ENCODE peak calls at places on chromosome 3, in eight cellular contexts. C, K, X, N, O, W, Y and L are unnamed samples.

GRCh38 chr3:29764603-29765254 is 483.9 kb downstream of the RBMS3 start:
- DNase-seq in C (no peak), Y (peak; percentile 4), N (peak; percentile 51), X (no peak), O (no peak), W (no peak), K (peak; percentile 34), L (no peak)

GRCh38 chr3:154144825-154145465 is 23.8 kb downstream of the ARHGEF26 start:
- DNase-seq in O (no peak), X (no peak), W (no peak), N (no peak), K (no peak), C (no peak), Y (no peak), L (no peak)

GRCh38 chr3:52527039-52527731 is 6.5 kb downstream of the NT5DC2 start:
- DNase-seq in C (peak; percentile 13), N (peak; percentile 12), W (no peak), K (no peak), Y (no peak), X (peak; percentile 46), O (no peak), L (peak; percentile 38)

GRCh38 chr3:126654571-126655393 is at the start of gene TXNRD3:
- DNase-seq in O (peak; percentile 77), N (peak; percentile 90), C (peak; percentile 51), K (peak; percentile 80), W (peak; percentile 89), X (peak; percentile 89), Y (peak; percentile 52), L (no peak)

GRCh38 chr3:185586644-185586964 is 509 bp downstream of the SENP2 start:
- DNase-seq in O (no peak), N (no peak), X (no peak), Y (peak; percentile 18), K (no peak), C (no peak), W (no peak), L (no peak)

GRCh38 chr3:131381445-131382291 is at the start of gene NUDT16:
- DNase-seq in N (peak; percentile 100), W (peak; percentile 100), Y (peak; percentile 87), X (peak; percentile 100), C (peak; percentile 90), K (peak; percentile 100), O (peak; percentile 99), L (peak; percentile 100)

GRCh38 chr3:155744091-155744625 is 713 bp downstream of the PLCH1 start:
- DNase-seq in C (peak; percentile 65), X (peak; percentile 62), N (peak; percentile 66), W (peak; percentile 71), Y (peak; percentile 86), O (peak; percentile 82), K (peak; percentile 31), L (no peak)

GRCh38 chr3:101542952-101543351 is 18.7 kb upstream of the TRMT10C start:
- DNase-seq in Y (no peak), K (no peak), X (no peak), C (no peak), W (no peak), O (no peak), N (no peak), L (no peak)

GRCh38 chr3:42123012-42123581 is 31.9 kb downstream of the TRAK1 start:
- DNase-seq in X (no peak), O (peak; percentile 20), W (no peak), C (no peak), N (no peak), Y (no peak), K (no peak), L (no peak)

GRCh38 chr3:73484656-73485248 is 140.0 kb downstream of the PDZRN3 start:
- DNase-seq in O (no peak), N (no peak), K (no peak), X (no peak), W (no peak), C (no peak), Y (no peak), L (no peak)

GRCh38 chr3:149593416-149594160 is 64.2 kb downstream of the WWTR1 start:
- DNase-seq in O (no peak), C (no peak), X (no peak), W (no peak), K (no peak), N (no peak), Y (no peak), L (no peak)

GRCh38 chr3:14431928-14432834 is 29.8 kb downstream of the SLC6A6 start:
- DNase-seq in N (peak; percentile 82), C (no peak), Y (peak; percentile 91), W (peak; percentile 89), O (peak; percentile 35), K (peak; percentile 63), X (peak; percentile 94), L (peak; percentile 99)

GRCh38 chr3:125039897-125040175 is 16.0 kb downstream of the HEG1 start:
- DNase-seq in K (no peak), N (no peak), W (no peak), O (no peak), X (no peak), Y (no peak), C (no peak), L (no peak)

GRCh38 chr3:133891662-133892389 is 3.9 kb downstream of the RAB6B start:
- DNase-seq in W (no peak), X (no peak), C (no peak), N (no peak), O (no peak), Y (no peak), K (no peak), L (no peak)

GRCh38 chr3:171994646-171995441 is 44.5 kb upstream of the FNDC3B start:
- DNase-seq in O (no peak), X (no peak), K (no peak), C (no peak), W (no peak), N (no peak), Y (no peak), L (no peak)

GRCh38 chr3:140994316-140994715 is 52.7 kb downstream of the SLC25A36 start:
- DNase-seq in W (no peak), N (no peak), O (no peak), C (no peak), X (no peak), Y (no peak), K (no peak), L (no peak)

GRCh38 chr3:113712129-113712528 is 15.7 kb upstream of the USF3 start:
- DNase-seq in K (no peak), O (no peak), N (no peak), X (no peak), Y (no peak), W (no peak), C (no peak), L (no peak)

GRCh38 chr3:31947671-31948091 is 33.4 kb downstream of the OSBPL10 start:
- DNase-seq in N (no peak), C (no peak), W (peak; percentile 32), Y (no peak), X (no peak), K (no peak), O (no peak), L (no peak)

GRCh38 chr3:18211116-18211515 is 214.0 kb downstream of the SATB1 start:
- DNase-seq in N (no peak), Y (no peak), O (no peak), W (no peak), X (no peak), C (no peak), K (no peak), L (no peak)

GRCh38 chr3:18207232-18207631 is 217.9 kb downstream of the SATB1 start:
- DNase-seq in O (no peak), W (no peak), X (no peak), K (no peak), N (no peak), Y (no peak), C (no peak), L (no peak)

DNA sequence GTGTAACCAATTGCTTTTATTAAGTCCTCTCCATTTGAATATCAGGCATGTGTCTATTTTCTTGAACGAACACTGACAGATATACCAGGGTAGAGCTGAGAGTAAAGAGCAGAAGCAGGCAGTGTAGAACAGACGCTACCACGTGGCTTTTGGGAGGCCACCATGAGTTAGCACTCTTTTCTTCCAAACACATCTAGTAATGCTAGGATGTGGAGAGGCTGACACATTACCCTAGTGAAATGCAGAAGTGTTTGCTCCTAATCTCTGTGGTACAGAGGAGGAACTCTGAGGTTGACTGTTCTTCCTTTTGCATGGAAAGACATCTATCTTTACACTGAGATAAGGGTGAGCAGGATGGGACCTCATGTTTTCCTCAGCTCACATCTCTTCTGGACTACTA is 216.3 kb downstream of the SATB1 start:
- DNase-seq in K (no peak), O (no peak), N (no peak), X (no peak), W (no peak), Y (no peak), C (no peak), L (peak; percentile 47)
- TF ChIP-seq CTCF in K (no peak), O (no peak), N (no peak), X (no peak), W (no peak), Y (no peak), C (no peak), L (no peak)

DNA sequence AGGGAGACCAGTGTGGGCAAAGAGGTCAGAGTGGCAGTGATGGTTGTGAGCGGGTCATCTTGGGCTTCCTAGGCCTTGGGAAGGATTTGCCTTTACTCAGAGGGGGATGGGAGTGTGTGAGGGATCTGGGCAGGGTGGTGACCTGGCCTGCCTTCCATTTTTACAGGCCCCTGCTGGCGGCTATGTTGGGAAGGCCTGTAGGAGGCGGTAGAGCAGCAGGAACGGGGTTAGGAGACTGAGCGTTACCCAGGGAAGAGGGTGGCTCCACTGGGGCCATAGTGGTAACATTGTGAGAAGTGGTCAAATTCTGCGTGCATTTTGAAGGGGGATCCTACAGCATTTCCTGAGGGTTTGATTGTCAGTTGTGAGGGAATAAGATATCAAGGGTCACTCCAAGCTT is 307.3 kb upstream of the CTDSPL start:
- DNase-seq in O (no peak), C (no peak), K (no peak), Y (no peak), N (no peak), W (no peak), X (no peak), L (no peak)
- TF ChIP-seq CTCF in O (no peak), C (no peak), K (no peak), Y (no peak), N (no peak), W (no peak), X (no peak), L (no peak)

DNA sequence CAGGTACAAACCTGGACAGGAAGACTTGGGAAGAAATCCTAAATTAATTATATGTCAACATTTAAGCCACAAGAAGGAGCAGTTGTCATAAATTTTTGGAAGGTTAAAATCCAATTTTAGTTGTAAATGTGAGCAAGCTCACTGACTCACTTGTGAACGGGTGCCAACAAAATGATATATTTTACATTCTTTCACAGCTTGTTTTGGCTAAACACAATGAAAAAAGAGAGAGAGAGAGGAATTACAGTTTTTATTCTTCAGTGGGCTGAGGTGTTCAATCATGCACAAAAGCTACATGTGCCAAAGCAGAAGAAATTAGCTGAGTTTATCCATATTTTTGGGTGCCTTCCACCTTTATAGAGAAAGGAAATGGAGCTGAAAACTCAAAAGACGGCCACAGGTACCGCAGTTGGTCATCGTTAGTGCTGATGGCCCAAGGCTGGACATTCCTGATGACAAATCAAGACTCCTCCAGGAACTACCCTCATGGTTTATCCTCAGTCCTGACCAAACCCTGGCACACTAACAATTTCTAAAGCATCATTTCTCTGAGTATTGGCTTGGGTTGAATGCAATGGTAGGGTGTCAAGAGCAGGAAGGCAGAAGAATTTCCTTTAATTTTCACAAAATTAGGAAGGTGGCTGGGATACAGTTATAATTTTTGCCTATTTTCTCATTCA is 37.6 kb upstream of the WNT5A start:
- DNase-seq in W (no peak), K (no peak), C (no peak), X (no peak), N (no peak), O (no peak), Y (no peak), L (no peak)
- TF ChIP-seq CTCF in W (no peak), K (no peak), C (no peak), X (no peak), N (no peak), O (no peak), Y (no peak), L (no peak)

GRCh38 chr3:59308684-59309083 is 258.9 kb upstream of the CFAP20DC start:
- DNase-seq in W (no peak), X (no peak), C (no peak), Y (no peak), N (no peak), K (no peak), O (peak; percentile 6), L (no peak)
- TF ChIP-seq CTCF in W (no peak), X (no peak), C (peak; percentile 22), Y (no peak), N (no peak), K (no peak), O (no peak), L (no peak)